ENCODE peak calls at places on chromosomes 1 and 21, in six cellular contexts. E is progenitor cell of endocrine pancreas, O is brain microvascular endothelial cell, Z is A549, J is spleen, S is ovary. L is an unnamed sample.

GRCh38 chr1:21921100-21921875 is 15.8 kb downstream of the HSPG2 start:
- DNase-seq in O (no peak), J (no peak), S (no peak), E (no peak), Z (no peak), L (no peak)

GRCh38 chr1:62407398-62408009 is 29.3 kb upstream of the USP1 start:
- DNase-seq in S (no peak), J (no peak), O (peak), E (no peak), Z (peak), L (no peak)

GRCh38 chr1:192263436-192263835 is 53.4 kb upstream of the RGS21 start:
- DNase-seq in E (no peak), J (no peak), O (peak), Z (no peak), S (no peak), L (no peak)

GRCh38 chr1:161229896-161230295 is 4.0 kb downstream of the TOMM40L start:
- DNase-seq in J (no peak), E (no peak), Z (no peak), S (no peak), O (no peak), L (no peak)

GRCh38 chr1:243944429-243945160 is 94.6 kb upstream of the AKT3 start:
- DNase-seq in O (peak), E (peak), J (no peak), S (no peak), Z (peak), L (no peak)

GRCh38 chr1:191255354-191256057 is 777.8 kb upstream of the BRINP3 start:
- DNase-seq in J (no peak), O (no peak), Z (no peak), E (no peak), S (no peak), L (no peak)

GRCh38 chr1:11929849-11930248 is 3.6 kb upstream of the KIAA2013 start:
- DNase-seq in S (peak), E (no peak), Z (peak), J (no peak), O (no peak), L (no peak)

GRCh38 chr1:200281451-200281850 is 128.4 kb downstream of the ZNF281 start:
- DNase-seq in Z (no peak), E (no peak), O (no peak), J (no peak), S (no peak), L (no peak)

GRCh38 chr1:145719230-145720079 is at the start of gene CD160:
- DNase-seq in S (no peak), J (peak), O (no peak), Z (no peak), E (no peak), L (no peak)

GRCh38 chr1:231970684-231971083 is 344.1 kb downstream of the DISC1 start:
- DNase-seq in Z (no peak), S (no peak), E (no peak), O (no peak), J (no peak), L (no peak)

GRCh38 chr1:15249032-15249601 is 2.1 kb downstream of the FHAD1 start:
- DNase-seq in E (no peak), S (no peak), J (no peak), O (peak), Z (no peak), L (no peak)

GRCh38 chr21:35559128-35559831 is 501.0 kb downstream of the SETD4 start:
- DNase-seq in S (no peak), J (no peak), E (no peak), Z (no peak), O (peak), L (no peak)

GRCh38 chr1:235068155-235069121 is 60.2 kb downstream of the TOMM20 start:
- DNase-seq in J (no peak), O (peak), E (no peak), Z (peak), S (no peak), L (no peak)

GRCh38 chr21:28252923-28253322 is 739.8 kb downstream of the LTN1 start:
- DNase-seq in Z (no peak), E (no peak), O (no peak), J (no peak), S (no peak), L (no peak)

GRCh38 chr1:205963352-205963751 is 20.1 kb upstream of the SLC26A9 start:
- DNase-seq in J (no peak), O (peak), E (no peak), Z (no peak), S (no peak), L (no peak)

GRCh38 chr1:225774276-225775147 is 3.1 kb upstream of the SRP9 start:
- DNase-seq in Z (no peak), E (no peak), J (no peak), S (no peak), O (no peak), L (no peak)

GRCh38 chr21:42030311-42030710 is 20.2 kb upstream of the ZBTB21 start:
- DNase-seq in O (no peak), Z (no peak), E (no peak), S (no peak), J (no peak), L (no peak)

GRCh38 chr21:46390603-46391545 is 66.9 kb downstream of the PCNT start:
- DNase-seq in O (no peak), E (no peak), Z (no peak), J (no peak), S (no peak), L (no peak)

GRCh38 chr1:42658880-42659337 is 686 bp downstream of the PPIH start:
- DNase-seq in S (no peak), J (no peak), O (peak), Z (no peak), E (no peak), L (no peak)

GRCh38 chr1:119603695-119604094 is 44.4 kb downstream of the ZNF697 start:
- DNase-seq in E (no peak), S (no peak), O (no peak), Z (no peak), J (no peak), L (no peak)

DNA sequence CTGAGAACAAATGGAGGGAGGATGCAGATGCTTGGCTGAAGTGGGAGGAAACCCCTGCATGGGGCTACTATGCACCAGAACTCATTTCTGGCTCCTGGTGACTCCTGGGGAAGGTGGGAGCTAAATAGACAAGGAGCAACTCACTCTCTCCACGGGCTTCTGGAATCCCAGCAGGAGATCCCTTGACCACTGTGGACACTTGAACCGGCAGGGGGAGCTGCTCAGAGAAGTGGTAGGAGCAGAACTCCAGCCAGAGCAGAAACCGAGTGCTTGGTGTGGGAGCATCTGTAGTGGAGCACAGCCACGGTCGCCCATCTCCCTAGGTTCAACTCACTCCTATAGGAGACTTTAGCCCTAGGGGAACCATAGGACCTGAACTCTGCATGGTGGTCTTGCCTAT is 205.6 kb upstream of the GJB5 start:
- DNase-seq in J (no peak), S (no peak), E (peak), O (no peak), Z (peak), L (no peak)
- TF ChIP-seq CTCF in J (no peak), S (no peak), E (peak), O (no peak), Z (no peak), L (no peak)

GRCh38 chr21:44615466-44615865 is 3.6 kb downstream of the KRTAP10-8 start:
- DNase-seq in E (no peak), S (no peak), O (no peak), J (no peak), Z (no peak), L (no peak)
- TF ChIP-seq CTCF in E (no peak), S (no peak), O (no peak), J (no peak), Z (no peak), L (no peak)

GRCh38 chr1:229273507-229274232 is 2.8 kb downstream of the RAB4A start:
- DNase-seq in Z (peak), E (no peak), O (no peak), S (no peak), J (no peak), L (no peak)

GRCh38 chr1:229270547-229271447 is at the start of gene RAB4A:
- DNase-seq in O (peak), E (peak), J (peak), S (peak), Z (peak), L (peak)

GRCh38 chr1:229268505-229268904 is 2.4 kb upstream of the RAB4A start:
- DNase-seq in O (no peak), S (no peak), J (no peak), Z (no peak), E (no peak), L (no peak)

GRCh38 chr1:229272164-229273158 is 1.6 kb downstream of the RAB4A start:
- DNase-seq in O (no peak), Z (no peak), J (no peak), S (no peak), E (no peak), L (no peak)

DNA sequence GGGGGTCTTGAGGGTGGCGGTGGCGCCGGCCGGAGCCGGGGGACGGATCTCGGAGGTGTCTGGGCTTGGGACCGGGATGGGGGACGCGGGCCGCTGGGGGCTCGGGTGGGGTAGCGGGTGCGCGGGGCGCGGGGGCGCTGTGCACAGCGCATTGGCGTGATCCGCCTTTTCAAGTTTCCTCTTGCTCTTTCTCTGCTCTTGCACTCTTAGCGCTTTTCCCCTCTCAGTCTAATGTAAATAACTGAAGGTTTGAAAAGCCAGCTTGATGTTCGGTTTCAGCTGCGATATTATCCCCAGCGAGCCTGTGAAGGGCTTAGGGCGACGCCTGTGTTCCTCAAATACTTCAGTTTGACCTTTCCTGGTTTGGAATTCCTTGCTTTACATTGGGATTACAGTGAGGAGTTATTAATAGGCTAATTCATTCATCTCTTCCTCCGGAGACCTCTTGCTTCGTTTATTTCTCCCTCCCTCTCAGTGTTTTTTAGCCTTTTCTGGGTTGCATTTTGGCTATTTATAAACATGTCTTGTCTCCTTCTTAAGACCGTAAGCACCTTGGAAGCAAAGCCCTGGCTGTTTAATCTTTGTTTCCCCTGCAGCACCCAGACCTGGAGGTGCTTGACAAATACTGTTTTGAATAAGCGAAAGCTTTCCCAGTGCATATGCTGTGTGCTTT is 673 bp downstream of the RAB4A start:
- DNase-seq in Z (peak), O (no peak), S (peak), E (no peak), J (no peak), L (no peak)
- TF ChIP-seq CTCF in Z (peak), O (peak), S (no peak), E (peak), J (no peak), L (no peak)

DNA sequence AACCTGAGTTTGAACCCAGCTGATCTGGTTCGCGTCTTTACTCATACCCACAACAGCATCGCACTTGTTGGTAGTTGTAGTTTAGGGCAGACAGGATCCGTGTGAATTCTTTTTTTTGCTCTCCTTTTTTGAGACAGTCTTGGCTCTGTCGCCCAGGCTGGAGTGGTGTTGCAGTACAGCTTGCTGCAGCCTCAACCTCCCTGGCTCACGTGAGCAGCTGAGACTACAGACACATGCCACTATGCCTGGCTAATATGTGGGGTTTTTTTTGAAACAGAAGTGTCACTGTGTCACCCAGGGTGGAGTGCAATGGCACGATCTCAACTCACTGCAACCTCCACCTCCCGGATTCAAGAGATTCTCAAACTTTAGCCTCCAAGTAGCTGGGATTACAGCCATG is 7.9 kb downstream of the TAF13 start:
- DNase-seq in O (no peak), Z (no peak), J (no peak), S (no peak), E (no peak), L (no peak)
- TF ChIP-seq CTCF in O (no peak), Z (no peak), J (no peak), S (no peak), E (no peak), L (no peak)